ENCODE peak calls at places on chromosomes 16 and 17, in five cellular contexts. One of them, this sample, is unnamed.

GRCh38 chr17:77644981-77645380 is 313.5 kb upstream of the TNRC6C start:
- DNase-seq in body of pancreas: no peak
- DNase-seq in astrocyte: no peak
- DNase-seq in IMR-90: no peak
- DNase-seq in heart left ventricle: no peak
- DNase-seq in this sample: no peak

GRCh38 chr17:65956814-65957213 is 235.1 kb downstream of the CEP112 start:
- DNase-seq in heart left ventricle: no peak
- DNase-seq in IMR-90: peak; percentile 28
- DNase-seq in body of pancreas: no peak
- DNase-seq in astrocyte: no peak
- DNase-seq in this sample: no peak

GRCh38 chr16:27320261-27321012 is 6.7 kb downstream of the IL4R start:
- DNase-seq in heart left ventricle: no peak
- DNase-seq in body of pancreas: no peak
- DNase-seq in astrocyte: no peak
- DNase-seq in IMR-90: no peak
- DNase-seq in this sample: peak; percentile 34

GRCh38 chr17:59746849-59747445 is 39.5 kb downstream of the VMP1 start:
- DNase-seq in body of pancreas: no peak
- DNase-seq in IMR-90: peak; percentile 71
- DNase-seq in heart left ventricle: no peak
- DNase-seq in astrocyte: peak; percentile 39
- DNase-seq in this sample: no peak

GRCh38 chr17:42878123-42878880 is 22.3 kb upstream of the G6PC1 start:
- DNase-seq in heart left ventricle: no peak
- DNase-seq in IMR-90: no peak
- DNase-seq in astrocyte: no peak
- DNase-seq in body of pancreas: peak; percentile 59
- DNase-seq in this sample: no peak

GRCh38 chr16:24471616-24472015 is 67.8 kb upstream of the RBBP6 start:
- DNase-seq in astrocyte: no peak
- DNase-seq in IMR-90: no peak
- DNase-seq in heart left ventricle: no peak
- DNase-seq in body of pancreas: no peak
- DNase-seq in this sample: no peak

GRCh38 chr17:63945851-63946439 is 13.8 kb upstream of the CD79B start:
- DNase-seq in IMR-90: no peak
- DNase-seq in heart left ventricle: no peak
- DNase-seq in astrocyte: no peak
- DNase-seq in body of pancreas: no peak
- DNase-seq in this sample: no peak

GRCh38 chr17:927611-928461 is 51.7 kb downstream of the NXN start:
- DNase-seq in body of pancreas: no peak
- DNase-seq in heart left ventricle: no peak
- DNase-seq in astrocyte: peak; percentile 99
- DNase-seq in IMR-90: peak; percentile 97
- DNase-seq in this sample: peak; percentile 68

GRCh38 chr17:59848778-59849177 is 44.0 kb downstream of the TUBD1 start:
- DNase-seq in IMR-90: peak; percentile 75
- DNase-seq in body of pancreas: peak; percentile 76
- DNase-seq in heart left ventricle: peak; percentile 62
- DNase-seq in astrocyte: no peak
- DNase-seq in this sample: peak; percentile 74

GRCh38 chr17:732788-733720 is 658 bp downstream of the TLCD3A start:
- DNase-seq in IMR-90: peak; percentile 37
- DNase-seq in astrocyte: no peak
- DNase-seq in heart left ventricle: no peak
- DNase-seq in body of pancreas: peak; percentile 70
- DNase-seq in this sample: peak; percentile 24

GRCh38 chr17:42509916-42510315 is 26.1 kb upstream of the NAGLU start:
- DNase-seq in IMR-90: no peak
- DNase-seq in astrocyte: no peak
- DNase-seq in heart left ventricle: no peak
- DNase-seq in body of pancreas: no peak
- DNase-seq in this sample: no peak

GRCh38 chr17:57468932-57469775 is 212.8 kb downstream of the MSI2 start:
- DNase-seq in astrocyte: no peak
- DNase-seq in body of pancreas: no peak
- DNase-seq in heart left ventricle: no peak
- DNase-seq in IMR-90: no peak
- DNase-seq in this sample: no peak

GRCh38 chr17:67119102-67119501 is 74.7 kb downstream of the CACNG1 start:
- DNase-seq in IMR-90: no peak
- DNase-seq in heart left ventricle: no peak
- DNase-seq in body of pancreas: no peak
- DNase-seq in astrocyte: no peak
- DNase-seq in this sample: no peak

GRCh38 chr16:1754204-1754603 is 17.1 kb downstream of the NME3 start:
- DNase-seq in body of pancreas: no peak
- DNase-seq in astrocyte: peak; percentile 25
- DNase-seq in heart left ventricle: no peak
- DNase-seq in IMR-90: no peak
- DNase-seq in this sample: no peak

GRCh38 chr17:2232244-2232638 is 71.3 kb downstream of the SMG6 start:
- DNase-seq in IMR-90: peak; percentile 96
- DNase-seq in heart left ventricle: no peak
- DNase-seq in body of pancreas: no peak
- DNase-seq in astrocyte: peak; percentile 99
- DNase-seq in this sample: no peak

GRCh38 chr17:72152392-72152727 is 31.5 kb downstream of the SOX9 start:
- DNase-seq in IMR-90: peak; percentile 25
- DNase-seq in astrocyte: no peak
- DNase-seq in body of pancreas: no peak
- DNase-seq in heart left ventricle: no peak
- DNase-seq in this sample: no peak

GRCh38 chr16:67562526-67562917 is at the start of gene CTCF:
- DNase-seq in body of pancreas: peak; percentile 87
- DNase-seq in astrocyte: peak; percentile 53
- DNase-seq in heart left ventricle: peak; percentile 87
- DNase-seq in IMR-90: peak; percentile 81
- DNase-seq in this sample: peak; percentile 86

GRCh38 chr17:43468746-43469544 is 14.8 kb upstream of the DHX8 start:
- DNase-seq in IMR-90: peak; percentile 92
- DNase-seq in heart left ventricle: no peak
- DNase-seq in astrocyte: peak; percentile 98
- DNase-seq in body of pancreas: no peak
- DNase-seq in this sample: no peak

GRCh38 chr17:3890082-3890892 is 2.6 kb downstream of the CAMKK1 start:
- DNase-seq in astrocyte: peak; percentile 85
- DNase-seq in heart left ventricle: peak; percentile 84
- DNase-seq in body of pancreas: peak; percentile 60
- DNase-seq in IMR-90: peak; percentile 91
- DNase-seq in this sample: peak; percentile 95

GRCh38 chr17:36728030-36728991 is 126.9 kb downstream of the MRM1 start:
- DNase-seq in heart left ventricle: no peak
- DNase-seq in IMR-90: no peak
- DNase-seq in astrocyte: no peak
- DNase-seq in body of pancreas: no peak
- DNase-seq in this sample: no peak

GRCh38 chr17:37458805-37459204 is 30.9 kb upstream of the DUSP14 start:
- DNase-seq in body of pancreas: no peak
- DNase-seq in heart left ventricle: no peak
- DNase-seq in astrocyte: peak; percentile 73
- DNase-seq in IMR-90: peak; percentile 84
- DNase-seq in this sample: no peak

GRCh38 chr17:79620207-79621038 is 9.6 kb upstream of the RBFOX3 start:
- DNase-seq in astrocyte: no peak
- DNase-seq in heart left ventricle: peak; percentile 6
- DNase-seq in body of pancreas: peak; percentile 0
- DNase-seq in IMR-90: no peak
- DNase-seq in this sample: peak; percentile 4

GRCh38 chr16:8623634-8624033 is 2.1 kb downstream of the METTL22 start:
- DNase-seq in heart left ventricle: no peak
- DNase-seq in astrocyte: peak; percentile 17
- DNase-seq in body of pancreas: no peak
- DNase-seq in IMR-90: peak; percentile 63
- DNase-seq in this sample: no peak

GRCh38 chr17:39194985-39195524 is 2.4 kb downstream of the CACNB1 start:
- DNase-seq in body of pancreas: no peak
- DNase-seq in heart left ventricle: no peak
- DNase-seq in IMR-90: no peak
- DNase-seq in astrocyte: no peak
- DNase-seq in this sample: no peak

GRCh38 chr17:1588781-1589585 is 26.4 kb upstream of the PITPNA start:
- DNase-seq in body of pancreas: no peak
- DNase-seq in astrocyte: no peak
- DNase-seq in IMR-90: no peak
- DNase-seq in heart left ventricle: no peak
- DNase-seq in this sample: no peak

GRCh38 chr17:48541574-48542113 is 3.3 kb downstream of the HOXB2 start:
- DNase-seq in astrocyte: no peak
- DNase-seq in body of pancreas: no peak
- DNase-seq in IMR-90: peak; percentile 69
- DNase-seq in heart left ventricle: peak; percentile 66
- DNase-seq in this sample: peak; percentile 57

GRCh38 chr16:29318037-29318436 is 88.5 kb downstream of the NPIPB11 start:
- DNase-seq in astrocyte: no peak
- DNase-seq in heart left ventricle: no peak
- DNase-seq in IMR-90: no peak
- DNase-seq in body of pancreas: no peak
- DNase-seq in this sample: no peak

GRCh38 chr17:45312477-45313418 is 4.1 kb downstream of the MAP3K14 start:
- DNase-seq in body of pancreas: no peak
- DNase-seq in heart left ventricle: no peak
- DNase-seq in astrocyte: no peak
- DNase-seq in IMR-90: no peak
- DNase-seq in this sample: no peak

GRCh38 chr17:66727634-66728570 is 107.0 kb upstream of the CACNG5 start:
- DNase-seq in body of pancreas: peak; percentile 79
- DNase-seq in IMR-90: peak; percentile 50
- DNase-seq in astrocyte: peak; percentile 30
- DNase-seq in heart left ventricle: peak; percentile 54
- DNase-seq in this sample: peak; percentile 42

GRCh38 chr16:11258553-11259287 is 2.7 kb upstream of the SOCS1 start:
- DNase-seq in IMR-90: no peak
- DNase-seq in astrocyte: no peak
- DNase-seq in body of pancreas: peak; percentile 81
- DNase-seq in heart left ventricle: peak; percentile 76
- DNase-seq in this sample: peak; percentile 40

GRCh38 chr17:68378202-68379149 is 78.8 kb downstream of the WIPI1 start:
- DNase-seq in IMR-90: peak; percentile 94
- DNase-seq in astrocyte: peak; percentile 80
- DNase-seq in heart left ventricle: peak; percentile 99
- DNase-seq in body of pancreas: peak; percentile 85
- DNase-seq in this sample: peak; percentile 98

GRCh38 chr17:66381701-66382362 is 79.4 kb downstream of the PRKCA start:
- DNase-seq in astrocyte: no peak
- DNase-seq in IMR-90: no peak
- DNase-seq in heart left ventricle: no peak
- DNase-seq in body of pancreas: no peak
- DNase-seq in this sample: no peak

GRCh38 chr16:67504190-67505021 is 21.1 kb upstream of the AGRP start:
- DNase-seq in heart left ventricle: peak; percentile 76
- DNase-seq in IMR-90: peak; percentile 24
- DNase-seq in body of pancreas: no peak
- DNase-seq in astrocyte: no peak
- DNase-seq in this sample: no peak

GRCh38 chr17:44935116-44935515 is 12.5 kb downstream of the KIF18B start:
- DNase-seq in IMR-90: no peak
- DNase-seq in body of pancreas: no peak
- DNase-seq in astrocyte: no peak
- DNase-seq in heart left ventricle: no peak
- DNase-seq in this sample: no peak

GRCh38 chr16:19210968-19211367 is 42.9 kb downstream of the SYT17 start:
- DNase-seq in heart left ventricle: no peak
- DNase-seq in body of pancreas: no peak
- DNase-seq in IMR-90: no peak
- DNase-seq in astrocyte: no peak
- DNase-seq in this sample: no peak

DNA sequence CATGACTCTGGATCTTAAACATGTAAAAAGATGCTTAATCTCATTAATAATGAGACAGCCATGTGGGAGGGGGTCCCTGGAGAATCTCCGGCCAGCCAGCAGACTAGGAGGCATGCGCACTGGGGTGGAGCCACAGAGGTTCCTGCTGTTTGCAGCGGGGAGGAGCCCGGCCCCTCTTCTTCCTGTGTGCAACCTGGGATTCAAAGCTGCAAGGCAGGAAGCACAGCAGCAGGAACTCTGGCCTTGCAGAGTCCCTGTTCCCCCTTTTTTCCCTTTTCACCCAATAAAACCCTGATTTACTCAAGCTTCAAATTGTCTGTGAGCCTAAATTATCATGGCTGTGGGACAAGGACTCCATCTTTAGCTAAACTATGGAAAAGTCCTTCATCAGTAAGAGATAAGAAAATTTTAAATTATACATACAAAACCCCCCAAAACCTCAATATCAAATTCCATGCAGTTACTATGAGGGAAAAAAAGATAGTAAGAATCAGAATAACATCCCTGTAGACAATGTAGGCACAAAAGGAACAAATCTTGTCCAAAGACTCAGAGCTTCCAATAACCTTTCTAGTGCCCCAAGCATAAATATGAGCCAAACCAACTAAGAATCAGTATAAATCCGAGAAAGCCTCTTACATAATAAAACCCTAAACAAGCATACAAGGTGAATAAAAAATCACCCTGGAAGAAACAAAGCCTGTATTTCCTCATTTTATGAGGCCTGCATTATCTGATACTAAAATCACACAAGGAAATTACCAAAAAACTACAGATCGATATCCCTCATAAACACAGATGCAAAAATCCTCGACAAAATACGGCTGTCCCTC is 12.1 kb downstream of the CFDP1 start:
- DNase-seq in astrocyte: no peak
- DNase-seq in body of pancreas: peak; percentile 77
- DNase-seq in heart left ventricle: peak; percentile 90
- DNase-seq in IMR-90: peak; percentile 45
- DNase-seq in this sample: peak; percentile 77
- H3K4me1 ChIP-seq in astrocyte: peaks cover 3% of the 10 kb centered on the region
- H3K4me1 ChIP-seq in body of pancreas: peaks cover 27% of the 10 kb centered on the region
- H3K4me1 ChIP-seq in heart left ventricle: peaks cover 24% of the 10 kb centered on the region
- H3K4me1 ChIP-seq in IMR-90: peaks cover 9% of the 10 kb centered on the region
- H3K4me1 ChIP-seq in this sample: no peaks in the 10 kb centered on the region

GRCh38 chr16:50334106-50334975 is 34.4 kb downstream of the BRD7 start:
- DNase-seq in heart left ventricle: no peak
- DNase-seq in IMR-90: peak; percentile 53
- DNase-seq in astrocyte: no peak
- DNase-seq in body of pancreas: no peak
- DNase-seq in this sample: no peak
- H3K4me1 ChIP-seq in heart left ventricle: peaks cover 12% of the 10 kb centered on the region
- H3K4me1 ChIP-seq in IMR-90: peaks cover 13% of the 10 kb centered on the region
- H3K4me1 ChIP-seq in astrocyte: no peaks in the 10 kb centered on the region
- H3K4me1 ChIP-seq in body of pancreas: no peaks in the 10 kb centered on the region
- H3K4me1 ChIP-seq in this sample: no peaks in the 10 kb centered on the region

GRCh38 chr16:87369117-87369775 is 14.3 kb downstream of the FBXO31 start:
- DNase-seq in heart left ventricle: peak; percentile 18
- DNase-seq in IMR-90: no peak
- DNase-seq in body of pancreas: no peak
- DNase-seq in astrocyte: no peak
- DNase-seq in this sample: no peak
- H3K4me1 ChIP-seq in heart left ventricle: peaks cover 66% of the 10 kb centered on the region
- H3K4me1 ChIP-seq in IMR-90: peaks cover 3% of the 10 kb centered on the region
- H3K4me1 ChIP-seq in body of pancreas: peaks cover 5% of the 10 kb centered on the region
- H3K4me1 ChIP-seq in astrocyte: no peaks in the 10 kb centered on the region
- H3K4me1 ChIP-seq in this sample: peaks cover 19% of the 10 kb centered on the region

GRCh38 chr16:2976201-2976600 is 4.0 kb downstream of the PKMYT1 start:
- DNase-seq in astrocyte: no peak
- DNase-seq in heart left ventricle: no peak
- DNase-seq in IMR-90: no peak
- DNase-seq in body of pancreas: no peak
- DNase-seq in this sample: no peak
- H3K4me1 ChIP-seq in astrocyte: peaks cover 13% of the 10 kb centered on the region
- H3K4me1 ChIP-seq in heart left ventricle: peaks cover 20% of the 10 kb centered on the region
- H3K4me1 ChIP-seq in IMR-90: peaks cover 4% of the 10 kb centered on the region
- H3K4me1 ChIP-seq in body of pancreas: peaks cover 41% of the 10 kb centered on the region
- H3K4me1 ChIP-seq in this sample: no peaks in the 10 kb centered on the region

This sample was measured in uterus.